ENCODE peak calls at places on chromosomes 5 and 9, in eight cellular contexts. One of them, this sample, is unnamed.

GRCh38 chr5:63923914-63924313 is 38.3 kb downstream of the HTR1A start:
- DNase-seq in astrocyte: no peak
- DNase-seq in CD8-positive, alpha-beta T cell: no peak
- DNase-seq in pancreas: no peak
- DNase-seq in IMR-90: no peak
- DNase-seq in HL-60: no peak
- DNase-seq in psoas muscle: no peak
- DNase-seq in ascending aorta: no peak
- DNase-seq in this sample: peak; percentile 67

GRCh38 chr5:58149345-58149744 is 310.5 kb downstream of the PLK2 start:
- DNase-seq in astrocyte: peak; percentile 50
- DNase-seq in CD8-positive, alpha-beta T cell: no peak
- DNase-seq in pancreas: no peak
- DNase-seq in IMR-90: peak; percentile 24
- DNase-seq in HL-60: no peak
- DNase-seq in psoas muscle: no peak
- DNase-seq in ascending aorta: no peak
- DNase-seq in this sample: peak; percentile 16

GRCh38 chr5:177357459-177358332 is at the start of gene RGS14:
- DNase-seq in astrocyte: peak; percentile 55
- DNase-seq in CD8-positive, alpha-beta T cell: peak; percentile 65
- DNase-seq in pancreas: peak; percentile 75
- DNase-seq in IMR-90: peak; percentile 47
- DNase-seq in HL-60: peak; percentile 93
- DNase-seq in psoas muscle: peak; percentile 35
- DNase-seq in ascending aorta: no peak
- DNase-seq in this sample: peak; percentile 61

GRCh38 chr9:91082709-91083108 is 279.0 kb downstream of the AUH start:
- DNase-seq in astrocyte: no peak
- DNase-seq in CD8-positive, alpha-beta T cell: no peak
- DNase-seq in pancreas: no peak
- DNase-seq in IMR-90: no peak
- DNase-seq in HL-60: no peak
- DNase-seq in psoas muscle: no peak
- DNase-seq in ascending aorta: no peak
- DNase-seq in this sample: no peak

GRCh38 chr9:110135858-110136257 is 72.1 kb downstream of the C9orf152 start:
- DNase-seq in astrocyte: no peak
- DNase-seq in CD8-positive, alpha-beta T cell: no peak
- DNase-seq in pancreas: no peak
- DNase-seq in IMR-90: peak; percentile 44
- DNase-seq in HL-60: no peak
- DNase-seq in psoas muscle: no peak
- DNase-seq in ascending aorta: no peak
- DNase-seq in this sample: no peak

GRCh38 chr9:98886691-98887229 is 56.9 kb upstream of the COL15A1 start:
- DNase-seq in astrocyte: no peak
- DNase-seq in CD8-positive, alpha-beta T cell: no peak
- DNase-seq in pancreas: no peak
- DNase-seq in IMR-90: no peak
- DNase-seq in HL-60: no peak
- DNase-seq in psoas muscle: no peak
- DNase-seq in ascending aorta: no peak
- DNase-seq in this sample: no peak

GRCh38 chr9:126615251-126615790 is 1.6 kb downstream of the LMX1B start:
- DNase-seq in astrocyte: no peak
- DNase-seq in CD8-positive, alpha-beta T cell: peak; percentile 30
- DNase-seq in pancreas: peak; percentile 77
- DNase-seq in IMR-90: peak; percentile 4
- DNase-seq in HL-60: peak; percentile 36
- DNase-seq in psoas muscle: peak; percentile 51
- DNase-seq in ascending aorta: no peak
- DNase-seq in this sample: peak; percentile 16

GRCh38 chr5:92916036-92916435 is 665.0 kb downstream of the NR2F1-AS1 start:
- DNase-seq in astrocyte: peak; percentile 29
- DNase-seq in CD8-positive, alpha-beta T cell: no peak
- DNase-seq in pancreas: no peak
- DNase-seq in IMR-90: peak; percentile 44
- DNase-seq in HL-60: no peak
- DNase-seq in psoas muscle: no peak
- DNase-seq in ascending aorta: no peak
- DNase-seq in this sample: peak; percentile 35

GRCh38 chr5:141637266-141637692 is 482 bp downstream of the RELL2 start:
- DNase-seq in astrocyte: no peak
- DNase-seq in CD8-positive, alpha-beta T cell: peak; percentile 54
- DNase-seq in pancreas: peak; percentile 81
- DNase-seq in IMR-90: no peak
- DNase-seq in HL-60: peak; percentile 16
- DNase-seq in psoas muscle: peak; percentile 36
- DNase-seq in ascending aorta: no peak
- DNase-seq in this sample: no peak

GRCh38 chr5:74643160-74643562 is 2.6 kb upstream of the ENC1 start:
- DNase-seq in astrocyte: peak; percentile 99
- DNase-seq in CD8-positive, alpha-beta T cell: no peak
- DNase-seq in pancreas: no peak
- DNase-seq in IMR-90: peak; percentile 96
- DNase-seq in HL-60: peak; percentile 44
- DNase-seq in psoas muscle: no peak
- DNase-seq in ascending aorta: no peak
- DNase-seq in this sample: peak; percentile 99

GRCh38 chr9:124754289-124754688 is 16.8 kb downstream of the NR6A1 start:
- DNase-seq in astrocyte: no peak
- DNase-seq in CD8-positive, alpha-beta T cell: no peak
- DNase-seq in pancreas: no peak
- DNase-seq in IMR-90: peak; percentile 55
- DNase-seq in HL-60: no peak
- DNase-seq in psoas muscle: no peak
- DNase-seq in ascending aorta: no peak
- DNase-seq in this sample: no peak
- TF ChIP-seq CTCF in astrocyte: peak; percentile 42
- TF ChIP-seq CTCF in CD8-positive, alpha-beta T cell: no peak
- TF ChIP-seq CTCF in pancreas: no peak
- TF ChIP-seq CTCF in IMR-90: peak; percentile 64
- TF ChIP-seq CTCF in HL-60: peak; percentile 7
- TF ChIP-seq CTCF in psoas muscle: no peak
- TF ChIP-seq CTCF in ascending aorta: no peak
- TF ChIP-seq CTCF in this sample: peak; percentile 21

GRCh38 chr5:134111741-134112647 is 2.5 kb upstream of the TCF7 start:
- DNase-seq in astrocyte: peak; percentile 56
- DNase-seq in CD8-positive, alpha-beta T cell: no peak
- DNase-seq in pancreas: no peak
- DNase-seq in IMR-90: peak; percentile 62
- DNase-seq in HL-60: no peak
- DNase-seq in psoas muscle: no peak
- DNase-seq in ascending aorta: no peak
- DNase-seq in this sample: peak; percentile 61

GRCh38 chr5:134114886-134115805 is 665 bp downstream of the TCF7 start:
- DNase-seq in astrocyte: no peak
- DNase-seq in CD8-positive, alpha-beta T cell: peak; percentile 91
- DNase-seq in pancreas: peak; percentile 82
- DNase-seq in IMR-90: no peak
- DNase-seq in HL-60: no peak
- DNase-seq in psoas muscle: peak; percentile 42
- DNase-seq in ascending aorta: no peak
- DNase-seq in this sample: no peak

GRCh38 chr5:134112726-134113571 is 1.5 kb upstream of the TCF7 start:
- DNase-seq in astrocyte: no peak
- DNase-seq in CD8-positive, alpha-beta T cell: no peak
- DNase-seq in pancreas: peak; percentile 71
- DNase-seq in IMR-90: no peak
- DNase-seq in HL-60: no peak
- DNase-seq in psoas muscle: no peak
- DNase-seq in ascending aorta: no peak
- DNase-seq in this sample: no peak

GRCh38 chr5:134113908-134114875 is at the start of gene TCF7:
- DNase-seq in astrocyte: peak; percentile 59
- DNase-seq in CD8-positive, alpha-beta T cell: peak; percentile 73
- DNase-seq in pancreas: peak; percentile 92
- DNase-seq in IMR-90: peak; percentile 71
- DNase-seq in HL-60: peak; percentile 11
- DNase-seq in psoas muscle: peak; percentile 81
- DNase-seq in ascending aorta: no peak
- DNase-seq in this sample: peak; percentile 70

DNA sequence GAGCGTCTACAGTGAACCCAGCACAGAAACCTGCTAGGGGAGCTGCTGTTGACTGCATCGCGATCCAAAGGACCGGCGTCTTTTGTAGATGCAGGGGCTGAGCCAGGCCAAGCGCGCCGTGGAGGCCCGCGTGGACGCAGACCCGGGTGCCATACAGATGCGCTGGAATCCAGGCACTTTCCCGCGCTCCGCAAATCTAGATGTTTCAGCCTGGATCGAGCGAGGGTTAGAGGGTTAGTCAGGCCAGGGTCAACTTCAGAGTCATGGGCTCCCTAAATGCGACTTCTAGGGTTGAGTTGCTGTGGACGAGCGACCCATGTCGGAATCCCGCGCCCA is 941 bp upstream of the TCF7 start:
- DNase-seq in astrocyte: no peak
- DNase-seq in CD8-positive, alpha-beta T cell: no peak
- DNase-seq in pancreas: peak; percentile 70
- DNase-seq in IMR-90: no peak
- DNase-seq in HL-60: no peak
- DNase-seq in psoas muscle: no peak
- DNase-seq in ascending aorta: no peak
- DNase-seq in this sample: no peak
- H3K4me3 ChIP-seq in astrocyte: peak overlapping the region; percentile 63
- H3K4me3 ChIP-seq in CD8-positive, alpha-beta T cell: peak overlapping the region; percentile 98
- H3K4me3 ChIP-seq in pancreas: no peak overlapping the region
- H3K4me3 ChIP-seq in IMR-90: no peak overlapping the region
- H3K4me3 ChIP-seq in HL-60: no peak overlapping the region
- H3K4me3 ChIP-seq in psoas muscle: peak overlapping the region; percentile 73
- H3K4me3 ChIP-seq in ascending aorta: peak overlapping the region; percentile 58
- H3K4me3 ChIP-seq in this sample: no peak overlapping the region

DNA sequence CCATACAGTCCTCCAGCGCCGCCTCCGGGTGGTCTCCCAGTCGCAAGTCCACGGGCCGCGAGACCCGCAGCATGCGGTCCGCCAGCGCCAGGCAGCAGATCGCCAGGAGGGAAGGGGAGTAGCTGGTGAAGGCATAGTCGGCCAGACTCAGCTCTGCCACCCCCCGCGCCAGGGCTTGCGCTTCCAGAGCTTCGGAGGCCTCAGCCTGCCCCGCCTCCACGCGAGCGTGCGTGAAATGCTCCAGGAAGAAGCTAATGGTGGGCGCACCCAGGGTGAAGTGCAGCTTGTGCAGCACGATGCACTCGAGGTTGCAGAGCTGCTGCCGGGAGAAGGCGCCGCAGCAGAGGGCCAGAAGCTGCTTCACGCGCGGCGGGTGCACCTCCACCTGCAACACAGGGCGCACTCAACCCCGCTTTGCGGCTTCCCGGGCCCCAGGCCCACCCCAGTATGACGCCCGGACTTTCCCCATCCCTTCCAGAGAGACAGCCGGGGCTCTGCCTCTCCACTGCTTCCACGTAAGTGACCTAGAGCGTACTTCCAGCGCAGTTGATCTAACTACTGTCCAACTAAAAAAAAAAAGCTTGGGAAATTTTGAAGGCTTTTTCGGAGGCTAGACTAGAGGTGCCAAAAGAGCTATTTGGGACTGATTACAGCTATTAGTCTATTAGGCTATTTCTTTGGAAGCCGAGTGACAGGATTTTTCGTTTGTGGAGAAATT is 1.8 kb downstream of the CCNO start:
- DNase-seq in astrocyte: no peak
- DNase-seq in CD8-positive, alpha-beta T cell: no peak
- DNase-seq in pancreas: peak; percentile 79
- DNase-seq in IMR-90: no peak
- DNase-seq in HL-60: no peak
- DNase-seq in psoas muscle: no peak
- DNase-seq in ascending aorta: no peak
- DNase-seq in this sample: no peak
- H3K27me3 ChIP-seq in astrocyte: peaks cover 69% of the 10 kb centered on the region
- H3K27me3 ChIP-seq in CD8-positive, alpha-beta T cell: peaks cover 71% of the 10 kb centered on the region
- H3K27me3 ChIP-seq in pancreas: peaks cover 3% of the 10 kb centered on the region
- H3K27me3 ChIP-seq in IMR-90: peaks cover 86% of the 10 kb centered on the region
- H3K27me3 ChIP-seq in HL-60: peaks cover 37% of the 10 kb centered on the region
- H3K27me3 ChIP-seq in psoas muscle: peaks cover 100% of the 10 kb centered on the region
- H3K27me3 ChIP-seq in ascending aorta: peaks cover 24% of the 10 kb centered on the region
- H3K27me3 ChIP-seq in this sample: no peaks in the 10 kb centered on the region

DNA sequence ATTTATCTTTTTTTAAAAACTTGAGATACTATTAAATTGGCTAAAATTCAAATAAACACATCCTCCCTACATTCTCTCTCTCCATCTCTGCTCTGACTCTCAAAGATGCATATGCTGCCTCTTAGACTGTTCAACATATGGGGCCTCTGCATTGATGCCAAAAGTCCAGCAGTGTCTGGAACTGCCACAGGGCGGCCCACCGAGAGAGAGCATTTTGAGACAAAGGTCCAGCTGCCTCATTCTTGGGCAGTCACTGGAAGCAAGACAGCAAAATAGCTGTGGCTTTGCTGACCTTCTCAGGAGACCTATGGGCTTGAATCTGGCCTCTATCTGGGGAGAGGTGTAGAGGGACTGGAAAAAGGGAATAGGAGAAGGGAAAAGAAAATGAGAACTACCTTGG is 12.9 kb upstream of the TSSK1B start:
- DNase-seq in astrocyte: no peak
- DNase-seq in CD8-positive, alpha-beta T cell: no peak
- DNase-seq in pancreas: no peak
- DNase-seq in IMR-90: no peak
- DNase-seq in HL-60: no peak
- DNase-seq in psoas muscle: no peak
- DNase-seq in ascending aorta: no peak
- DNase-seq in this sample: no peak
- TF ChIP-seq CTCF in astrocyte: peak; percentile 22
- TF ChIP-seq CTCF in CD8-positive, alpha-beta T cell: no peak
- TF ChIP-seq CTCF in pancreas: no peak
- TF ChIP-seq CTCF in IMR-90: no peak
- TF ChIP-seq CTCF in HL-60: no peak
- TF ChIP-seq CTCF in psoas muscle: no peak
- TF ChIP-seq CTCF in ascending aorta: no peak
- TF ChIP-seq CTCF in this sample: no peak

GRCh38 chr5:14545308-14545707 is 36.3 kb upstream of the OTULINL start:
- DNase-seq in astrocyte: no peak
- DNase-seq in CD8-positive, alpha-beta T cell: no peak
- DNase-seq in pancreas: no peak
- DNase-seq in IMR-90: no peak
- DNase-seq in HL-60: peak; percentile 78
- DNase-seq in psoas muscle: no peak
- DNase-seq in ascending aorta: no peak
- DNase-seq in this sample: no peak
- H3K4me3 ChIP-seq in astrocyte: no peak overlapping the region
- H3K4me3 ChIP-seq in CD8-positive, alpha-beta T cell: no peak overlapping the region
- H3K4me3 ChIP-seq in pancreas: no peak overlapping the region
- H3K4me3 ChIP-seq in IMR-90: no peak overlapping the region
- H3K4me3 ChIP-seq in HL-60: no peak overlapping the region
- H3K4me3 ChIP-seq in psoas muscle: no peak overlapping the region
- H3K4me3 ChIP-seq in ascending aorta: no peak overlapping the region
- H3K4me3 ChIP-seq in this sample: no peak overlapping the region

GRCh38 chr9:38309324-38310195 is 82.9 kb upstream of the ALDH1B1 start:
- DNase-seq in astrocyte: peak; percentile 70
- DNase-seq in CD8-positive, alpha-beta T cell: no peak
- DNase-seq in pancreas: no peak
- DNase-seq in IMR-90: peak; percentile 17
- DNase-seq in HL-60: no peak
- DNase-seq in psoas muscle: no peak
- DNase-seq in ascending aorta: no peak
- DNase-seq in this sample: no peak
- H3K27me3 ChIP-seq in astrocyte: peaks cover 5% of the 10 kb centered on the region
- H3K27me3 ChIP-seq in CD8-positive, alpha-beta T cell: peaks cover 4% of the 10 kb centered on the region
- H3K27me3 ChIP-seq in pancreas: no peaks in the 10 kb centered on the region
- H3K27me3 ChIP-seq in IMR-90: peaks cover 38% of the 10 kb centered on the region
- H3K27me3 ChIP-seq in HL-60: peaks cover 2% of the 10 kb centered on the region
- H3K27me3 ChIP-seq in psoas muscle: peaks cover 6% of the 10 kb centered on the region
- H3K27me3 ChIP-seq in ascending aorta: no peaks in the 10 kb centered on the region
- H3K27me3 ChIP-seq in this sample: peaks cover 15% of the 10 kb centered on the region